ENCODE peak calls at places on chromosome 14, in five cellular contexts. P, Y, T, Q and M are unnamed samples.

GRCh38 chr14:68655961-68656360 is 136.9 kb downstream of the ZFP36L1 start:
- DNase-seq in P (no peak), Y (peak), T (no peak), Q (no peak), M (peak)

GRCh38 chr14:24408764-24409163 is 10.0 kb downstream of the NYNRIN start:
- DNase-seq in P (no peak), Y (no peak), T (no peak), Q (no peak), M (peak)

GRCh38 chr14:54566152-54566409 is 847 bp upstream of the SAMD4A start:
- DNase-seq in P (no peak), Y (no peak), T (no peak), Q (no peak), M (no peak)

GRCh38 chr14:103735439-103735814 is 19.8 kb downstream of the ZFYVE21 start:
- DNase-seq in P (no peak), Y (no peak), T (no peak), Q (no peak), M (no peak)

GRCh38 chr14:100108840-100109593 is 43.8 kb downstream of the EVL start:
- DNase-seq in P (no peak), Y (no peak), T (no peak), Q (no peak), M (no peak)

GRCh38 chr14:61438860-61439765 is 117.7 kb downstream of the PRKCH start:
- DNase-seq in P (peak), Y (peak), T (no peak), Q (no peak), M (no peak)

GRCh38 chr14:92323031-92323915 is at the start of gene SLC24A4:
- DNase-seq in P (no peak), Y (peak), T (no peak), Q (peak), M (no peak)

GRCh38 chr14:49962616-49963015 is 69.7 kb downstream of the ARF6 start:
- DNase-seq in P (no peak), Y (no peak), T (no peak), Q (no peak), M (no peak)

GRCh38 chr14:100299238-100299560 is 7.0 kb downstream of the SLC25A29 start:
- DNase-seq in P (no peak), Y (no peak), T (no peak), Q (no peak), M (no peak)